ENCODE peak calls at places on chromosome X, in eight cellular contexts. H, G, A, V, Q, O, L and U are unnamed samples.

GRCh38 chrX:74449937-74450330 is 28.6 kb downstream of the SLC16A2 start:
- DNase-seq in O (no peak), G (no peak), H (no peak), L (no peak), Q (no peak), A (no peak), V (peak; percentile 10), U (no peak)

GRCh38 chrX:257681-258289 is 23.4 kb upstream of the PLCXD1 start:
- DNase-seq in O (no peak), A (no peak), L (no peak), V (no peak), Q (no peak), H (peak; percentile 67), G (no peak), U (no peak)

GRCh38 chrX:87873347-87873941 is 355.8 kb downstream of the KLHL4 start:
- DNase-seq in V (no peak), G (no peak), O (no peak), H (no peak), Q (no peak), L (no peak), A (no peak), U (no peak)

GRCh38 chrX:33126469-33126868 is 84.9 kb downstream of the DMD start:
- DNase-seq in V (no peak), H (no peak), Q (no peak), G (no peak), A (no peak), O (no peak), L (no peak), U (no peak)

GRCh38 chrX:123087326-123087725 is 96.8 kb upstream of the GRIA3 start:
- DNase-seq in L (no peak), G (no peak), Q (no peak), A (no peak), H (no peak), V (no peak), O (no peak), U (no peak)

GRCh38 chrX:106415276-106415895 is 196.4 kb upstream of the RADX start:
- DNase-seq in O (no peak), H (no peak), Q (no peak), G (peak; percentile 48), V (peak; percentile 18), L (no peak), A (no peak), U (no peak)

GRCh38 chrX:94576367-94577004 is 902.5 kb downstream of the FAM133A start:
- DNase-seq in Q (no peak), G (peak; percentile 11), A (no peak), H (no peak), V (no peak), L (no peak), O (no peak), U (no peak)

GRCh38 chrX:125436855-125437254 is 117.2 kb downstream of the TEX13C start:
- DNase-seq in A (no peak), V (peak; percentile 0), Q (no peak), H (no peak), L (no peak), O (no peak), G (peak; percentile 50), U (no peak)

GRCh38 chrX:135521405-135522131 is 1.1 kb downstream of the INTS6L start:
- DNase-seq in A (peak; percentile 93), G (peak; percentile 81), V (peak; percentile 94), L (peak; percentile 77), Q (peak; percentile 85), H (peak; percentile 94), O (peak; percentile 82), U (peak; percentile 78)

GRCh38 chrX:444305-444704 is 57.6 kb upstream of the PPP2R3B start:
- DNase-seq in O (no peak), V (no peak), H (peak; percentile 27), A (no peak), G (no peak), L (no peak), Q (no peak), U (no peak)

GRCh38 chrX:51779306-51779705 is 36.1 kb downstream of the GSPT2 start:
- DNase-seq in A (no peak), Q (no peak), H (no peak), V (no peak), O (no peak), L (no peak), G (peak; percentile 16), U (no peak)

GRCh38 chrX:68433155-68433980 is at the start of gene OPHN1:
- DNase-seq in H (peak; percentile 81), Q (peak; percentile 77), O (peak; percentile 71), L (no peak), A (peak; percentile 83), G (peak; percentile 89), V (peak; percentile 86), U (no peak)

GRCh38 chrX:118756111-118756510 is 28.7 kb downstream of the IL13RA1 start:
- DNase-seq in V (peak; percentile 39), A (no peak), H (no peak), G (no peak), O (no peak), Q (no peak), L (no peak), U (no peak)

GRCh38 chrX:154012336-154012991 is 7.2 kb downstream of the IRAK1 start:
- DNase-seq in G (peak; percentile 18), Q (no peak), A (peak; percentile 55), V (peak; percentile 46), L (no peak), O (no peak), H (no peak), U (no peak)
- H3K27ac ChIP-seq in G (no peak overlapping the region), Q (no peak overlapping the region), A (no peak overlapping the region), V (no peak overlapping the region), L (no peak overlapping the region), O (no peak overlapping the region), H (no peak overlapping the region), U (no peak overlapping the region)

DNA sequence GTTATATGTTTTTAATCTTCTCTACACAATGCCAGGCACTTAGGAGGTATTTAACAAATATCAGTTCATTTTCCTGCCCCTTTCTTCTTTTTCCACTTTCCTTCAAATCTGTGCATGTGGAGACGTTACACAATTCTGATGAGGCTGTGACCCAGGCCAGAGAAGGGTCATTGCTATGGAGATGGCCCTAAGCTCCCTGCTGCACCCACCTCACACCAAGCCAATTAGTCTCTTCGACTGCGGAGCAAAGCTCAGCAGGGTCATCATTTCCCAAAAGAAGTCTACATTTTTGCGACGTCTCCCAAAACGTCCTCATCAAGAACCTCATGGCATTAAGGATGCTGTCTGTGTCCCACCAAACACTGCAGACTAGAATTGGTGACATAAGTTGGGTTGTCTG is 28.9 kb upstream of the VEGFD start:
- DNase-seq in O (no peak), L (no peak), H (no peak), V (no peak), A (no peak), Q (no peak), G (no peak), U (no peak)
- H3K27me3 ChIP-seq in O (no peaks in the 10 kb centered on the region), L (no peaks in the 10 kb centered on the region), H (peaks cover 7% of the 10 kb centered on the region), V (no peaks in the 10 kb centered on the region), A (no peaks in the 10 kb centered on the region), Q (peaks cover 10% of the 10 kb centered on the region), G (no peaks in the 10 kb centered on the region), U (no peaks in the 10 kb centered on the region)

GRCh38 chrX:115030635-115031034 is 13.2 kb upstream of the IL13RA2 start:
- DNase-seq in H (no peak), A (no peak), O (no peak), V (no peak), G (no peak), L (no peak), Q (no peak), U (no peak)
- H3K27ac ChIP-seq in H (peak overlapping the region; percentile 28), A (peak overlapping the region; percentile 10), O (no peak overlapping the region), V (no peak overlapping the region), G (no peak overlapping the region), L (no peak overlapping the region), Q (no peak overlapping the region), U (no peak overlapping the region)

DNA sequence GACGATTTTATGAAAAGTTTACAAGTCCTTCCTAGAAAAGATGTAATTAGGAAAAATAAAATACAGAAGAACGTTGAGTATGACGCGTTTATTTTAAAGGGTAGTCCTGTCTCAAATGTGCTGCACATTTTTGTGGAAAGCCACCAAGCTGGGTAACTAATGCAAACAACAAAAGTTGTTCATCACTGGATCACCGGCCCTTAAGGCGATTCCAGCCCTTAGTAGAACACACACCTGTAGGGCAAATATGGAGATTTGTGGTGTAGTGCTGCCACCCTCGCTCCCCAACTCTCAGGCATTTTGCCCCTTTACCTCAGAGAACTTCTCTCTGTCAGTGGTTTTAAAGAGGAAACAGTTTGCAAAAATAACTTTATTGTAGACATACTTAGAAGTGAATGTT is 1.9 kb downstream of the TBL1X start:
- DNase-seq in G (no peak), Q (no peak), O (no peak), L (no peak), V (no peak), A (no peak), H (no peak), U (no peak)
- H3K27me3 ChIP-seq in G (peaks cover 13% of the 10 kb centered on the region), Q (no peaks in the 10 kb centered on the region), O (no peaks in the 10 kb centered on the region), L (no peaks in the 10 kb centered on the region), V (no peaks in the 10 kb centered on the region), A (peaks cover 19% of the 10 kb centered on the region), H (peaks cover 55% of the 10 kb centered on the region), U (no peaks in the 10 kb centered on the region)